ENCODE peak calls at places on chromosomes 3 and 15, in four cellular contexts. E is HepG2, Z is SK-N-SH, Y is K562. D is an unnamed sample.

GRCh38 chr15:39687965-39688364 is 94.7 kb downstream of the FSIP1 start:
- DNase-seq in E (no peak), Z (no peak), Y (no peak), D (no peak)

GRCh38 chr15:87623832-87624231 is 632.7 kb downstream of the NTRK3 start:
- DNase-seq in E (no peak), Z (no peak), Y (peak), D (no peak)

GRCh38 chr15:25178835-25179672 is 224.3 kb downstream of the SNRPN start:
- DNase-seq in E (no peak), Z (no peak), Y (no peak), D (no peak)

GRCh38 chr3:56783644-56784451 is 17.9 kb downstream of the ARHGEF3 start:
- DNase-seq in E (peak), Z (no peak), Y (no peak), D (peak)

GRCh38 chr3:39765575-39765974 is 43.8 kb upstream of the MYRIP start:
- DNase-seq in E (no peak), Z (no peak), Y (no peak), D (no peak)

GRCh38 chr3:38574411-38575278 is 74.8 kb downstream of the SCN5A start:
- DNase-seq in E (no peak), Z (peak), Y (no peak), D (no peak)

GRCh38 chr3:106457278-106458210 is 588.7 kb upstream of the CBLB start:
- DNase-seq in E (no peak), Z (no peak), Y (peak), D (peak)

GRCh38 chr15:51401872-51402517 is 60.5 kb downstream of the GLDN start:
- DNase-seq in E (peak), Z (peak), Y (peak), D (no peak)

GRCh38 chr3:78754066-78754743 is 1013.6 kb downstream of the ROBO1 start:
- DNase-seq in E (peak), Z (no peak), Y (no peak), D (no peak)

GRCh38 chr3:142088522-142088921 is 60.8 kb downstream of the TFDP2 start:
- DNase-seq in E (peak), Z (no peak), Y (no peak), D (no peak)

GRCh38 chr15:36401586-36401966 is 177.8 kb upstream of the CDIN1 start:
- DNase-seq in E (no peak), Z (no peak), Y (no peak), D (no peak)

GRCh38 chr3:105906834-105907233 is 38.0 kb upstream of the CBLB start:
- DNase-seq in E (no peak), Z (no peak), Y (no peak), D (no peak)

GRCh38 chr15:78107471-78107870 is 15.1 kb downstream of the SH2D7 start:
- DNase-seq in E (no peak), Z (no peak), Y (no peak), D (no peak)

GRCh38 chr3:127749787-127750225 is 72.5 kb downstream of the MGLL start:
- DNase-seq in E (no peak), Z (no peak), Y (peak), D (no peak)

GRCh38 chr15:40879609-40880008 is 5.6 kb upstream of the RHOV start:
- DNase-seq in E (no peak), Z (no peak), Y (peak), D (no peak)

GRCh38 chr3:129318921-129319320 is 40.3 kb downstream of the HMCES start:
- DNase-seq in E (no peak), Z (no peak), Y (no peak), D (no peak)

GRCh38 chr3:129320825-129321487 is 42.3 kb downstream of the HMCES start:
- DNase-seq in E (no peak), Z (no peak), Y (no peak), D (no peak)

GRCh38 chr3:129323651-129324294 is 45.1 kb downstream of the HMCES start:
- DNase-seq in E (no peak), Z (no peak), Y (peak), D (no peak)

GRCh38 chr3:129320261-129320660 is 41.6 kb downstream of the HMCES start:
- DNase-seq in E (no peak), Z (no peak), Y (no peak), D (no peak)

DNA sequence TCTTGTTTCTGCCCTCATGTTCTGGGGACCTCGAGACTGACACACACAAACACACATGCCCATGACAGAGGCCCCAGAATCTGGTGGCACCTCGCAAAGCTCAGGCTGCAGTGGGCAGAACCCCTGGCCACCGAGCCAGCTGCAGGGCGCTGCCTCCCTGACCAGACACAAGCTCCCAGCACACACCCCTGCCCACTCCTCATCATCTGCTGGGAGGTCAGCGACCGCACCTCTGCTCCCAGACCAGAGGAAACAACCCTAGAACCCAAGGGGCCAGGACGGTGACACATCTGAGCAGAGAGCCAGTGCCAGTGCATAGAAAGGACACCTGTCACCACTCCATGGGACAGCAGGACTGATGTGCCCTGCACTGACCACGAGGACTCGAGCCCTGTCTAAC is 43.2 kb downstream of the HMCES start:
- DNase-seq in E (no peak), Z (no peak), Y (no peak), D (no peak)
- TF ChIP-seq MXI1 in E (no peak), Z (no peak), Y (no peak), D (no peak)

DNA sequence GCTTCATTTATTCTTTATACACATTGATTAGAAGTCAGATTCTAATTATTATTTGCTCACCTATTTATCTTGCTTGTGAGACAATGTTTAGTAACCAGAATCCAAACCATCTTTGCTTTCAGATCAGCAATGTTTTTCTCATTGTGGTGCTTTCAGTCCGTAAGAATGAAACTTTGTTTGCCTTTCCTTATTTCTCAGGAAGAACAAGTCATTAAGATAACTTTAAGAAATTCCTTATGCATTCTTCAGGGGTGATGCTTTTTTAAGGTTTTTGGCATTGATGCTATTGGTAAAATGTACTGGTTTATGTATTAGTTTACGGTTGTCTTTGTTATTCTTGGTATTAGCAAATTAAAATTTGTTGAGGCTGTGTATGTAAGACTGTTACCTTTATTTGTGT is 120.8 kb upstream of the POU1F1 start:
- DNase-seq in E (no peak), Z (no peak), Y (no peak), D (no peak)
- TF ChIP-seq ZBTB33 in E (no peak), Z (no peak), Y (no peak), D (no peak)

GRCh38 chr3:59654120-59654952 is 604.5 kb upstream of the CFAP20DC start:
- DNase-seq in E (no peak), Z (no peak), Y (no peak), D (no peak)
- TF ChIP-seq MXI1 in E (no peak), Z (no peak), Y (no peak), D (no peak)

DNA sequence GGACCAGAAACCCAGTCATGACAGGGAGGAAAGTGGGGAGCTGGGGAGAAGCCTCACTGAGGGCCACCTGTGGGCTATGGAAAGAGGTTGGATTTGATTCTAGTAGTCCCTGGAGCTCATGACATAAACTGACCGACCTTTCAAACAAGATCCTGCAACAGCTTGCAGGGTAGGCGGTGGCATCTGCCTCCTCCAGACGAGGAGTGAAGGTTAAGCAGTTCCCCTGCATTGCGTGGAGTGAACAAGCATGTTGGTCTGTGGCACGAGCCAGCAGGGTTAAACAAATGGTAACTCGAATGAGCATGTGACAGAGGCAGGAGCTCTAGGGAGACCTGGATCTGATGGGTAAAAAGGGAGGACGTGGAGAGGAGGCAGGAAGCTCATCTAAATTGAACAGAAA is 12.7 kb downstream of the TGM4 start:
- DNase-seq in E (no peak), Z (no peak), Y (no peak), D (no peak)
- TF ChIP-seq ZBTB33 in E (no peak), Z (no peak), Y (no peak), D (no peak)